ENCODE peak calls at places on chromosome 11, in four cellular contexts. D is foreskin fibroblast, K is cardiac fibroblast, T is fibroblast of villous mesenchyme. A is an unnamed sample.

GRCh38 chr11:106281455-106282173 is 204.2 kb downstream of the AASDHPPT start:
- DNase-seq in D (peak), K (peak), T (peak), A (peak)

GRCh38 chr11:86067230-86068137 is 1.4 kb downstream of the PICALM start:
- DNase-seq in D (no peak), K (no peak), T (peak), A (no peak)

GRCh38 chr11:108117746-108118371 is 3.5 kb upstream of the ACAT1 start:
- DNase-seq in D (no peak), K (peak), T (peak), A (peak)

GRCh38 chr11:20631525-20632168 is 32.2 kb downstream of the SLC6A5 start:
- DNase-seq in D (no peak), K (no peak), T (no peak), A (no peak)

GRCh38 chr11:36077886-36078685 is 134.2 kb downstream of the LDLRAD3 start:
- DNase-seq in D (peak), K (no peak), T (no peak), A (no peak)

GRCh38 chr11:112525844-112526590 is 265.4 kb upstream of the PLET1 start:
- DNase-seq in D (no peak), K (no peak), T (no peak), A (no peak)

GRCh38 chr11:123129920-123130319 is 65.1 kb downstream of the CLMP start:
- DNase-seq in D (peak), K (no peak), T (peak), A (peak)

GRCh38 chr11:33476945-33477584 is 219.9 kb downstream of the HIPK3 start:
- DNase-seq in D (peak), K (peak), T (peak), A (peak)

GRCh38 chr11:95924414-95924760 is 480 bp upstream of the MTMR2 start:
- DNase-seq in D (no peak), K (peak), T (peak), A (peak)

GRCh38 chr11:57320719-57321387 is 3.9 kb downstream of the TNKS1BP1 start:
- DNase-seq in D (no peak), K (no peak), T (peak), A (no peak)

GRCh38 chr11:19101803-19102520 is 15.0 kb upstream of the ZDHHC13 start:
- DNase-seq in D (no peak), K (no peak), T (no peak), A (no peak)

GRCh38 chr11:72085836-72086475 is 5.3 kb downstream of the LRRC51 start:
- DNase-seq in D (no peak), K (no peak), T (no peak), A (no peak)

GRCh38 chr11:117871160-117871559 is 5.3 kb downstream of the FXYD6 start:
- DNase-seq in D (no peak), K (no peak), T (no peak), A (no peak)

GRCh38 chr11:64885367-64886286 is 7.2 kb upstream of the EHD1 start:
- DNase-seq in D (peak), K (peak), T (peak), A (peak)

GRCh38 chr11:122271167-122271566 is 155.2 kb upstream of the BLID start:
- DNase-seq in D (no peak), K (no peak), T (no peak), A (no peak)

GRCh38 chr11:34792814-34793241 is 123.4 kb downstream of the APIP start:
- DNase-seq in D (peak), K (no peak), T (no peak), A (no peak)

GRCh38 chr11:110828086-110828485 is 115.8 kb upstream of the ARHGAP20 start:
- DNase-seq in D (no peak), K (no peak), T (no peak), A (no peak)

GRCh38 chr11:10289765-10290420 is 4.1 kb downstream of the SBF2 start:
- DNase-seq in D (no peak), K (no peak), T (no peak), A (no peak)

GRCh38 chr11:93857413-93858185 is 7.2 kb upstream of the VSTM5 start:
- DNase-seq in D (no peak), K (peak), T (no peak), A (no peak)

GRCh38 chr11:36431429-36432092 is 78.5 kb downstream of the TRAF6 start:
- DNase-seq in D (peak), K (peak), T (peak), A (peak)

GRCh38 chr11:116791002-116791812 is 472 bp downstream of the APOA5 start:
- DNase-seq in D (no peak), K (peak), T (peak), A (peak)

GRCh38 chr11:33479216-33479615 is 221.4 kb downstream of the C11orf91 start:
- DNase-seq in D (no peak), K (no peak), T (no peak), A (no peak)

GRCh38 chr11:70481625-70482528 is 83.5 kb downstream of the CTTN start:
- DNase-seq in D (peak), K (peak), T (peak), A (no peak)

GRCh38 chr11:575324-575995 is 810 bp upstream of the PHRF1 start:
- DNase-seq in D (peak), K (no peak), T (no peak), A (peak)

GRCh38 chr11:3942956-3943497 is 87.6 kb downstream of the STIM1 start:
- DNase-seq in D (no peak), K (peak), T (no peak), A (peak)

GRCh38 chr11:27317751-27318150 is 45.3 kb downstream of the CCDC34 start:
- DNase-seq in D (peak), K (peak), T (peak), A (peak)

GRCh38 chr11:43941257-43941879 is 1.1 kb upstream of the C11orf96 start:
- DNase-seq in D (no peak), K (peak), T (no peak), A (peak)

GRCh38 chr11:838441-839279 is 3.7 kb downstream of the POLR2L start:
- DNase-seq in D (peak), K (no peak), T (no peak), A (no peak)

GRCh38 chr11:87300640-87301381 is 263.1 kb downstream of the TMEM135 start:
- DNase-seq in D (no peak), K (peak), T (peak), A (no peak)

GRCh38 chr11:43952401-43953342 is 10.2 kb downstream of the C11orf96 start:
- DNase-seq in D (no peak), K (no peak), T (no peak), A (no peak)

GRCh38 chr11:74171630-74172465 is 759 bp downstream of the PPME1 start:
- DNase-seq in D (no peak), K (peak), T (no peak), A (no peak)

GRCh38 chr11:68990995-68991780 is 10.4 kb upstream of the MRGPRD start:
- DNase-seq in D (no peak), K (no peak), T (no peak), A (no peak)

GRCh38 chr11:1473011-1473628 is 13.5 kb downstream of the MOB2 start:
- DNase-seq in D (no peak), K (no peak), T (no peak), A (no peak)

GRCh38 chr11:87150936-87151335 is 113.2 kb downstream of the TMEM135 start:
- DNase-seq in D (no peak), K (peak), T (peak), A (peak)

GRCh38 chr11:67611704-67612587 is 5.2 kb downstream of the NDUFV1 start:
- DNase-seq in D (no peak), K (no peak), T (no peak), A (no peak)

GRCh38 chr11:126355324-126355925 is at the start of gene ST3GAL4:
- DNase-seq in D (peak), K (peak), T (peak), A (peak)

GRCh38 chr11:2933376-2934056 is 4.3 kb upstream of the PHLDA2 start:
- DNase-seq in D (peak), K (peak), T (peak), A (peak)

GRCh38 chr11:2934057-2934550 is 4.9 kb upstream of the PHLDA2 start:
- DNase-seq in D (no peak), K (no peak), T (no peak), A (no peak)

GRCh38 chr11:2931771-2932738 is 2.8 kb upstream of the PHLDA2 start:
- DNase-seq in D (no peak), K (no peak), T (no peak), A (no peak)

GRCh38 chr11:2932850-2933251 is 3.6 kb upstream of the PHLDA2 start:
- DNase-seq in D (peak), K (no peak), T (peak), A (no peak)

GRCh38 chr11:2934611-2935239 is 5.5 kb upstream of the PHLDA2 start:
- DNase-seq in D (no peak), K (no peak), T (no peak), A (no peak)
- H3K4me3 ChIP-seq in D (no peak), K (no peak), T (no peak), A (no peak)

GRCh38 chr11:13818325-13818724 is 144.2 kb upstream of the SPON1 start:
- DNase-seq in D (no peak), K (no peak), T (no peak), A (no peak)
- TF ChIP-seq CTCF in D (no peak), K (no peak), T (no peak), A (no peak)

DNA sequence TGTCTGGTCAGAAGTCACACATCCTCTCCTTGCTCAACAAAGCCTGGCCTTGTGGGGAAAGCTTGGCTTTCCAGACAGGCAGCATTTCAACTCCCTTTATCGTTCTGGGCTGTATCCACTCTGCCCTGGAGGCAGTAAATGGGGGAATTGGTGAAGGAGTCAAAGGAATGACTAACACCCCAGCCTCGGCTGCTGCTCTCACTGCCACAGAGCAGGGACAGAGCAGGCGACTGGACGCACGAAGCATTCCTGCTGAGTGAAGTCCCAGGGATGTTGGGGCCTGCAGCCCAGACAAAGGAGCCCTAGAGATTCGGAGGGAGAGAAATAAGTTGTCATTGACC is 52.7 kb downstream of the WNT11 start:
- DNase-seq in D (peak), K (peak), T (no peak), A (peak)
- H3K4me3 ChIP-seq in D (no peak), K (no peak), T (no peak), A (no peak)

GRCh38 chr11:131734871-131735270 is 364.5 kb downstream of the NTM start:
- DNase-seq in D (no peak), K (no peak), T (no peak), A (peak)

GRCh38 chr11:131739243-131739882 is 368.9 kb downstream of the NTM start:
- DNase-seq in D (no peak), K (no peak), T (no peak), A (no peak)

GRCh38 chr11:131737357-131737756 is 366.9 kb downstream of the NTM start:
- DNase-seq in D (peak), K (peak), T (peak), A (peak)
- TF ChIP-seq CTCF in D (no peak), K (no peak), T (no peak), A (peak)